ENCODE peak calls at places on chromosomes 12 and 14, in six cellular contexts. J is heart left ventricle, I is adrenal gland, K is PC-9, E is GM12864, N is HCT116. P is an unnamed sample.

GRCh38 chr12:5440973-5441372 is 9.1 kb downstream of the NTF3 start:
- DNase-seq in J (no peak), I (no peak), K (no peak), E (no peak), N (no peak), P (no peak)

GRCh38 chr14:83164016-83164415 is 1630.4 kb upstream of the SEL1L start:
- DNase-seq in J (no peak), I (no peak), K (no peak), E (no peak), N (no peak), P (no peak)

GRCh38 chr14:99548871-99549270 is 55.1 kb downstream of the CCDC85C start:
- DNase-seq in J (no peak), I (no peak), K (no peak), E (no peak), N (no peak), P (no peak)

GRCh38 chr12:39451977-39452376 is 9.1 kb upstream of the KIF21A start:
- DNase-seq in J (no peak), I (no peak), K (no peak), E (no peak), N (no peak), P (no peak)

GRCh38 chr12:77591959-77592358 is 238.7 kb upstream of the NAV3 start:
- DNase-seq in J (no peak), I (no peak), K (no peak), E (no peak), N (no peak), P (no peak)

GRCh38 chr14:103735815-103736545 is 20.4 kb downstream of the ZFYVE21 start:
- DNase-seq in J (no peak), I (no peak), K (peak), E (no peak), N (no peak), P (no peak)

GRCh38 chr12:69171881-69172280 is 67.5 kb upstream of the CPSF6 start:
- DNase-seq in J (no peak), I (no peak), K (no peak), E (no peak), N (no peak), P (no peak)

GRCh38 chr12:81245918-81246611 is 168.2 kb downstream of the ACSS3 start:
- DNase-seq in J (no peak), I (no peak), K (no peak), E (no peak), N (no peak), P (no peak)

GRCh38 chr14:27392153-27392552 is 794.3 kb upstream of the NOVA1 start:
- DNase-seq in J (no peak), I (no peak), K (no peak), E (no peak), N (no peak), P (no peak)

GRCh38 chr12:30829876-30830275 is 75.1 kb upstream of the CAPRIN2 start:
- DNase-seq in J (no peak), I (no peak), K (no peak), E (no peak), N (no peak), P (no peak)

GRCh38 chr14:58922211-58922940 is 266.1 kb upstream of the DAAM1 start:
- DNase-seq in J (no peak), I (no peak), K (no peak), E (no peak), N (no peak), P (no peak)

GRCh38 chr12:108730337-108731104 is 797 bp downstream of the CORO1C start:
- DNase-seq in J (peak), I (peak), K (peak), E (no peak), N (peak), P (peak)

GRCh38 chr14:59565112-59565511 is 11.5 kb downstream of the CCDC175 start:
- DNase-seq in J (no peak), I (no peak), K (no peak), E (no peak), N (no peak), P (no peak)

GRCh38 chr12:132444957-132445883 is 44.7 kb upstream of the FBRSL1 start:
- DNase-seq in J (no peak), I (no peak), K (no peak), E (peak), N (no peak), P (peak)

GRCh38 chr12:50111693-50112455 is at the start of gene COX14:
- DNase-seq in J (peak), I (peak), K (peak), E (peak), N (peak), P (peak)

GRCh38 chr12:88571543-88571942 is 8.7 kb downstream of the KITLG start:
- DNase-seq in J (no peak), I (no peak), K (no peak), E (no peak), N (no peak), P (no peak)

GRCh38 chr14:34262511-34262910 is 199.5 kb downstream of the SPTSSA start:
- DNase-seq in J (no peak), I (no peak), K (no peak), E (no peak), N (no peak), P (no peak)

GRCh38 chr12:109831365-109831764 is 1.8 kb downstream of the TRPV4 start:
- DNase-seq in J (no peak), I (no peak), K (no peak), E (no peak), N (no peak), P (no peak)

GRCh38 chr12:107775093-107775721 is 703 bp downstream of the ASCL4 start:
- DNase-seq in J (no peak), I (no peak), K (no peak), E (no peak), N (no peak), P (no peak)

GRCh38 chr12:12788675-12789368 is 3.4 kb downstream of the APOLD1 start:
- DNase-seq in J (peak), I (peak), K (peak), E (peak), N (peak), P (peak)

GRCh38 chr14:105118646-105119409 is 49.7 kb downstream of the JAG2 start:
- DNase-seq in J (no peak), I (no peak), K (peak), E (no peak), N (no peak), P (no peak)

GRCh38 chr12:54136844-54137580 is 51.8 kb downstream of the SMUG1 start:
- DNase-seq in J (no peak), I (no peak), K (no peak), E (no peak), N (no peak), P (no peak)
- TF ChIP-seq CTCF in J (no peak), I (no peak), K (no peak), E (no peak), N (no peak), P (no peak)

DNA sequence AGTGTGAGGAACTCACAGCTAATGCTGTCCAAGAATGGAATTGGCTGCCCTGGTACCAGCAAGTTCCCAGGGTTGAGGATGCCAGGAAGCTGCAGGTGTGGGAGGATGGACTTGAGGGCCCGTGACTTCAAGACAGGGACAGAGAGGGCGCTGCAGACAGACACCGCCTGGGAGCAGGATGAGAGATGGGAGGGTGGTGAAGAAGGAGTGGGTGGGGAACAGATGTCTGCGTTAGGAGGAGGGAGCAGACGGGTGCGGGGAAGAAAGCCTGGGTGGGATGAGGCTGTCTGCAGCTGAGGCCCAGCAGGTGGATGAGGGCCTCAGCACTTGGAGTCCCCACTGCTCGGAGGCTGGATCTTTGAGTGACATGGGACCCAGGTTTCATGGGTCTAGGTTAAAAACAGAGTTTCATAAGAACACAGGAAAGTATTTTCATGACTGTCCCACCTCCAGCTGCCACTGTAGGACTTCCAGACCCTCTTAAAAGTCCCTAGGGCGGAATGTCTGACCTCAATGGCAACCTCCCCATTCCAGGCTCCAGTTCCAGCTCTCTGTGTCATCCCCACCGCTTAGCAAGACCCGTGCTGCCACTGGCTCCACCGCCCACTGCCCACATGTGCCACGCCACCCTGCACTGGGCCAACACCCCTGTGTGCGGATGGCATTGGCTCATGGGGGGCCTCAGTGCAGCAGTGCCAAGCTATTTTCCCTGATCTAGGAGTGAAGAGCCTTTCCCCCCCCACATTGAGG is 70.3 kb upstream of the SCN8A start:
- DNase-seq in J (no peak), I (no peak), K (no peak), E (no peak), N (no peak), P (no peak)
- TF ChIP-seq CTCF in J (no peak), I (no peak), K (no peak), E (no peak), N (no peak), P (no peak)

DNA sequence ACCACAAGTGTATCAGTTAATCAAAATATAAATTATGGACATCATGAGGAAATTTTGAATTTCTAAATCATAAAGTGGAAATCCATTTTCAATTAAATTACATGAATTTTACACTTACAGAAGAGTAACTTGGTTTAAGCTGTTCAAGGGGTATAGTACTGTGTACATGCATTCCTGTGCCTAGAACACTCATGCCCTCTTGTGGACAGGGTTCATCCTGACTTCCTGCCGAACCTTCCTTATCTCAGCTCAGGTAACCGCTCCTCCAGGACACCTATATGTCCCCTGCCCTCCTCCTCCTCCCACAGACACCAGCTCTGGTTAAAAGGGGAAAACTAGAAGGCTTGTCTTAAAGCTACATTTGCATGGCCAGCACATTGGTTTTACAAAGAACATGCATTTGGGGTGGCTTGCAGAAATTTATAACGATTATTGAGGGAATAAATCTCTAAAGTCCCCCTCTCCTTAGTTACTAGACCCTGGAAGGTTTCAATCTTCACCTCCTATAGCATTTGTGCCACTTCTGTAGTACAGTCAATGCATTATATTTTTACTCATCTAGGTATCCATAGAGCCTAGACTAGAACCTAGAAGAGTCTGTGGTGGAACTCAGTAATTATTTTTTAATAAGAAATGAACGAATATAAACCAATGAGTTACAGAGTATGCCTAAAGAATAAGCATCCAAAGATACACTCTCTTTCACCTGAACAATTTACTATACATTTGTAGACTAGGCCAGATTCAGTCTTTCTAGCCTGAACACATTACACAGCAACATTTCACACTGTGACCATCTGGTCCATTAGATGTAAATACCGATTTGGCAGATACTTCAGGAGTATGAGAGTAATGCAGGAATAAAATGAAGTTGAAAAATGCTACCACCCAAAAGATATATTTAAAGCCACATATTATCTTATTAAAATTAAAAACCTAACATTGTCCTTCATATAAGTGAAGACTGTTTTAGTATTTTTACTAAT is 345.6 kb downstream of the PAWR start:
- DNase-seq in J (no peak), I (peak), K (peak), E (peak), N (peak), P (no peak)
- TF ChIP-seq CTCF in J (peak), I (peak), K (peak), E (peak), N (peak), P (no peak)

GRCh38 chr12:32949815-32950214 is 53.2 kb upstream of the PKP2 start:
- DNase-seq in J (no peak), I (no peak), K (no peak), E (no peak), N (no peak), P (no peak)

GRCh38 chr12:32946504-32947131 is 50.0 kb upstream of the PKP2 start:
- DNase-seq in J (no peak), I (no peak), K (no peak), E (no peak), N (no peak), P (no peak)

GRCh38 chr12:32944195-32944594 is 47.6 kb upstream of the PKP2 start:
- DNase-seq in J (no peak), I (no peak), K (peak), E (no peak), N (no peak), P (no peak)

GRCh38 chr12:32947203-32947795 is 50.7 kb upstream of the PKP2 start:
- DNase-seq in J (no peak), I (no peak), K (peak), E (no peak), N (peak), P (no peak)
- TF ChIP-seq CTCF in J (no peak), I (no peak), K (peak), E (no peak), N (peak), P (no peak)

P was measured in natural killer cell.